ENCODE peak calls at places on chromosomes 2 and 18, in six cellular contexts. K, B, G, U, V and O are unnamed samples.
A peak's percentile ranks its signal among the peaks of the same experiment; 100 is the strongest.

GRCh38 chr2:12199661-12200258 is 453.3 kb downstream of the LPIN1 start:
- DNase-seq in K (no peak), B (no peak), G (no peak), U (no peak), V (peak; percentile 22), O (no peak)

GRCh38 chr18:60347526-60348045 is 25.0 kb downstream of the MC4R start:
- DNase-seq in K (no peak), B (no peak), G (no peak), U (peak; percentile 88), V (no peak), O (no peak)

GRCh38 chr2:118121986-118122767 is 33.9 kb downstream of the INSIG2 start:
- DNase-seq in K (peak; percentile 23), B (no peak), G (no peak), U (peak; percentile 40), V (no peak), O (no peak)

GRCh38 chr2:154826827-154827226 is 128.3 kb downstream of the KCNJ3 start:
- DNase-seq in K (no peak), B (no peak), G (no peak), U (no peak), V (no peak), O (no peak)

GRCh38 chr2:138707424-138708074 is 72.6 kb downstream of the NXPH2 start:
- DNase-seq in K (peak; percentile 83), B (no peak), G (no peak), U (peak; percentile 37), V (no peak), O (no peak)

GRCh38 chr2:241199286-241199685 is 10.8 kb downstream of the ANO7 start:
- DNase-seq in K (no peak), B (no peak), G (no peak), U (no peak), V (no peak), O (no peak)

GRCh38 chr2:160584972-160585494 is 91.4 kb upstream of the RBMS1 start:
- DNase-seq in K (peak; percentile 36), B (no peak), G (no peak), U (no peak), V (no peak), O (no peak)

GRCh38 chr2:95310651-95311050 is 13.5 kb downstream of the KCNIP3 start:
- DNase-seq in K (peak; percentile 32), B (no peak), G (no peak), U (no peak), V (no peak), O (no peak)

GRCh38 chr2:392181-392920 is 104.5 kb upstream of the ALKAL2 start:
- DNase-seq in K (no peak), B (no peak), G (no peak), U (no peak), V (no peak), O (no peak)

GRCh38 chr18:45775726-45776125 is 49.7 kb upstream of the SIGLEC15 start:
- DNase-seq in K (peak; percentile 35), B (no peak), G (no peak), U (no peak), V (peak; percentile 18), O (no peak)

GRCh38 chr2:235843591-235844395 is 324.4 kb downstream of the GBX2 start:
- DNase-seq in K (no peak), B (no peak), G (no peak), U (no peak), V (no peak), O (no peak)

GRCh38 chr2:230956827-230957755 is 32.0 kb upstream of the GPR55 start:
- DNase-seq in K (peak; percentile 78), B (peak; percentile 73), G (peak; percentile 42), U (peak; percentile 69), V (peak; percentile 84), O (no peak)

GRCh38 chr2:20141056-20141762 is 83.7 kb downstream of the SDC1 start:
- DNase-seq in K (peak; percentile 98), B (peak; percentile 78), G (peak; percentile 59), U (peak; percentile 93), V (no peak), O (no peak)

GRCh38 chr2:238158807-238159539 is at the start of gene ERFE:
- DNase-seq in K (peak; percentile 69), B (peak; percentile 79), G (no peak), U (peak; percentile 61), V (peak; percentile 96), O (peak; percentile 70)

GRCh38 chr18:66635342-66635741 is 31.5 kb upstream of the CDH19 start:
- DNase-seq in K (no peak), B (no peak), G (no peak), U (no peak), V (no peak), O (no peak)

GRCh38 chr2:129606496-129607270 is 372.8 kb upstream of the RAB6C start:
- DNase-seq in K (no peak), B (no peak), G (no peak), U (no peak), V (peak; percentile 20), O (no peak)

GRCh38 chr18:39946623-39947061 is 2008.4 kb upstream of the PIK3C3 start:
- DNase-seq in K (peak; percentile 88), B (peak; percentile 28), G (peak; percentile 51), U (peak; percentile 81), V (no peak), O (no peak)

GRCh38 chr2:201157694-201158093 is 25.2 kb upstream of the CASP10 start:
- DNase-seq in K (no peak), B (no peak), G (no peak), U (peak; percentile 65), V (no peak), O (no peak)

GRCh38 chr2:4110273-4110672 is 406.9 kb downstream of the DCDC2C start:
- DNase-seq in K (no peak), B (no peak), G (no peak), U (no peak), V (no peak), O (no peak)

GRCh38 chr2:70894765-70895164 is 40.9 kb upstream of the ATP6V1B1 start:
- DNase-seq in K (no peak), B (no peak), G (no peak), U (no peak), V (peak; percentile 7), O (no peak)

GRCh38 chr2:224687156-224687555 is 29.0 kb downstream of the CCDC195 start:
- DNase-seq in K (no peak), B (no peak), G (no peak), U (no peak), V (no peak), O (no peak)

GRCh38 chr18:11251229-11251890 is 102.0 kb upstream of the PIEZO2 start:
- DNase-seq in K (peak; percentile 86), B (no peak), G (no peak), U (no peak), V (no peak), O (no peak)

GRCh38 chr2:127153691-127154158 is 46.8 kb upstream of the BIN1 start:
- DNase-seq in K (peak; percentile 96), B (no peak), G (no peak), U (peak; percentile 91), V (no peak), O (no peak)

GRCh38 chr18:12458761-12459160 is 51.0 kb downstream of the PRELID3A start:
- DNase-seq in K (no peak), B (no peak), G (no peak), U (no peak), V (no peak), O (no peak)
- TF ChIP-seq EZH2phosphoT487 in K (no peak), B (no peak), G (no peak), U (no peak), V (no peak), O (no peak)

GRCh38 chr18:79542213-79542612 is 137.4 kb upstream of the CTDP1 start:
- DNase-seq in K (no peak), B (no peak), G (no peak), U (no peak), V (no peak), O (no peak)
- H3K27ac ChIP-seq in K (no peak overlapping the region), B (no peak overlapping the region), G (no peak overlapping the region), U (no peak overlapping the region), V (no peak overlapping the region), O (no peak overlapping the region)

GRCh38 chr2:221276033-221276432 is 296.1 kb downstream of the EPHA4 start:
- DNase-seq in K (no peak), B (no peak), G (no peak), U (no peak), V (no peak), O (no peak)

GRCh38 chr2:221276601-221277000 is 295.5 kb downstream of the EPHA4 start:
- DNase-seq in K (no peak), B (no peak), G (no peak), U (no peak), V (no peak), O (no peak)

GRCh38 chr2:221268631-221269030 is 303.5 kb downstream of the EPHA4 start:
- DNase-seq in K (no peak), B (no peak), G (no peak), U (no peak), V (no peak), O (no peak)

DNA sequence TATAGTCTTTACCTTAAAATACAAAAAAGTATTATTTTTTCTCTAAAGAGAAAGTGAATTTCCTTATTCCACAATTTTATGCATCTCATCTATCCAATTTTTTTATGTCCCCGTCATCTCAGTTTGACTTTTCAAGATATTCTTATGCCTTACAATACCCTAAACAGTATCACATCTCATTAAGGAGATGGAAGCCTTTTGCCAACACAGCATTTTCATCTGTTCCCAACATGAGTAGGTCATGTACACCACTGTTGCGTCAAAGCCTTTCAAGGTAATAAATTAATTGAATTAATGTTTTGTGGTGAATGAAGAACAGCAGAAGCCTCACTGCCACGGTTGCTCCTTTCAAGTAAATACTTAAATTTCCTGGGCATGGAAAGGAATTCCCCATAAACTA is 299.4 kb downstream of the EPHA4 start:
- DNase-seq in K (no peak), B (no peak), G (no peak), U (no peak), V (no peak), O (no peak)
- H3K4me1 ChIP-seq in K (no peaks in the 10 kb centered on the region), B (peaks cover 4% of the 10 kb centered on the region), G (no peaks in the 10 kb centered on the region), U (no peaks in the 10 kb centered on the region), V (no peaks in the 10 kb centered on the region), O (no peaks in the 10 kb centered on the region)

DNA sequence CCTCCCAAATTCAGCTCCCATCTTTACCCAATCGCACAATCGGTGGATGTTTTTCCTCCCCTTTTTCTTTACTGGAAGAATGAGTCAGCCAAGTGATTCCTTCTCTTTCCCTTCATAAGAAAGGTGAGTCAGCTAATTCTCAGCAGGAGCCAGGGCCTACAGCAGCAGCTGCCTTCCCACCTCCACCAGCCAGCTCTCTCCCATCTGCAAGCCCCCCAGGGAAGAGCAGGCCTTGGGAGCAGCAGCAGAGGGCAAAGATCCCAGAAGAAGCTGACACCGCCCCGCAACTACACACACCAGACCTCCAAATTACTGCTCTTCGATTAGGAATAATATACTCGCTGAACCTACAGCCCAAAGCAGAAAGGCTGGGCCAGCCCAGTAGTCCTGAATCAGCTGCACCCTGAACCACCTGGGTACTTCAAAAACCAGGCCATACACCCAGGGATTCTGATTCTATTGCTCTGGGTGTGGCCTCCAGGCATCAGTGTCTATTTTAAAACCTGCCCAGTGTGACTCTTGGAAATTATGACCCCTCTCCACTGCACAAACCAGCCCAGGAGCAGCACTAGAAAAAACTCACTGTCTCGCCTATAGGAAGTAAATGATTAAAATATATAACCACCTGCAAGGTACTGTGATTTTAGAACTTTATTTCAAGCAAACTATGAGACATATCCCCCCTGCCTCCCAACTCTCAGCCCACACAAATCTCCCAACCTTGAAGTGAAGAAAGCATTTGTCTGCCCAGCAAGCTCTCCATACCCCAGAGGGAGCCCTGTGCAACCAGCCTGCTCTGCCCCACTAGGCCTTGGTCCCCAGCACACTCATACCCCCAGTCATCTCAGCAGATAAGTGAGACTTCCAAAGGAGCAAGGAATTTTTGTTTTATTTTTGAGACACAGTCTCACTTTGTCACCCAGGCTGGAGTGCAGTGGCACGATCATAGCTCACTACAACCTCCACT is 7.3 kb downstream of the SFXN5 start:
- DNase-seq in K (peak; percentile 96), B (peak; percentile 63), G (peak; percentile 68), U (peak; percentile 85), V (no peak), O (no peak)
- TF ChIP-seq EZH2phosphoT487 in K (no peak), B (no peak), G (no peak), U (no peak), V (no peak), O (no peak)